ENCODE peak calls at places on chromosomes 16 and 17, in five cellular contexts. H, E, K, M and L are unnamed samples.

GRCh38 chr16:13909872-13910303 is 10.1 kb upstream of the ERCC4 start:
- DNase-seq in H (peak), E (no peak), K (no peak), M (no peak), L (no peak)

GRCh38 chr17:17171991-17172939 is 33.9 kb downstream of the PLD6 start:
- DNase-seq in H (no peak), E (no peak), K (no peak), M (no peak), L (no peak)

GRCh38 chr17:60971515-60972369 is 294.1 kb downstream of the BCAS3 start:
- DNase-seq in H (no peak), E (no peak), K (peak), M (peak), L (peak)

GRCh38 chr17:75516619-75517276 is 420 bp downstream of the TSEN54 start:
- DNase-seq in H (no peak), E (no peak), K (no peak), M (peak), L (peak)

GRCh38 chr17:4249452-4250029 is 14.2 kb downstream of the ANKFY1 start:
- DNase-seq in H (no peak), E (no peak), K (peak), M (peak), L (peak)

GRCh38 chr16:58651965-58652348 is 22.3 kb upstream of the CNOT1 start:
- DNase-seq in H (no peak), E (no peak), K (no peak), M (peak), L (no peak)

GRCh38 chr16:69724414-69724873 is 1.9 kb downstream of the NQO1 start:
- DNase-seq in H (no peak), E (no peak), K (no peak), M (no peak), L (no peak)

GRCh38 chr16:49460786-49461470 is 87.3 kb downstream of the C16orf78 start:
- DNase-seq in H (peak), E (no peak), K (no peak), M (no peak), L (no peak)

GRCh38 chr17:64148017-64148631 is 18.2 kb upstream of the ERN1 start:
- DNase-seq in H (no peak), E (no peak), K (peak), M (peak), L (no peak)

GRCh38 chr17:40555296-40556190 is 9.7 kb downstream of the CCR7 start:
- DNase-seq in H (no peak), E (no peak), K (no peak), M (no peak), L (no peak)

GRCh38 chr17:41308918-41309359 is at the start of gene KRTAP16-1:
- DNase-seq in H (no peak), E (no peak), K (no peak), M (no peak), L (no peak)

GRCh38 chr16:23317751-23318150 is 15.6 kb downstream of the SCNN1B start:
- DNase-seq in H (no peak), E (no peak), K (no peak), M (no peak), L (no peak)

GRCh38 chr16:364595-365491 is 5.5 kb downstream of the MRPL28 start:
- DNase-seq in H (no peak), E (no peak), K (no peak), M (no peak), L (no peak)

GRCh38 chr17:27566673-27567562 is 64.1 kb upstream of the LGALS9 start:
- DNase-seq in H (no peak), E (no peak), K (no peak), M (no peak), L (peak)

GRCh38 chr16:73058221-73058615 is 10.3 kb upstream of the ZFHX3 start:
- DNase-seq in H (no peak), E (no peak), K (no peak), M (peak), L (peak)